ENCODE peak calls at places on chromosomes 11 and 22, in seven cellular contexts. J, Q, L, U, B, D and X are unnamed samples.

GRCh38 chr11:119889111-119889510 is 160.1 kb upstream of the NECTIN1 start:
- DNase-seq in D (no peak), Q (no peak), L (no peak), J (no peak), U (no peak), B (no peak), X (no peak)

GRCh38 chr22:33735978-33736377 is 184.3 kb downstream of the LARGE1 start:
- DNase-seq in Q (no peak), D (no peak), J (no peak), L (no peak), U (no peak), B (no peak), X (no peak)

GRCh38 chr11:88357323-88358039 is 19.9 kb upstream of the CTSC start:
- DNase-seq in U (peak), J (no peak), B (no peak), Q (no peak), D (no peak), L (no peak), X (peak)

GRCh38 chr11:77184136-77184860 is 56.3 kb downstream of the MYO7A start:
- DNase-seq in Q (peak), J (no peak), L (no peak), D (no peak), B (no peak), U (no peak), X (no peak)

GRCh38 chr11:46513934-46514342 is 79.9 kb downstream of the AMBRA1 start:
- DNase-seq in L (peak), U (peak), B (peak), D (peak), J (peak), Q (peak), X (peak)

GRCh38 chr11:43933608-43934358 is 8.7 kb upstream of the C11orf96 start:
- DNase-seq in D (no peak), Q (no peak), J (no peak), U (peak), B (no peak), L (no peak), X (peak)

GRCh38 chr11:20353829-20354434 is 9.6 kb upstream of the HTATIP2 start:
- DNase-seq in D (no peak), U (peak), B (no peak), J (no peak), L (no peak), Q (no peak), X (peak)

GRCh38 chr11:46202696-46203391 is 74.6 kb upstream of the CREB3L1 start:
- DNase-seq in L (no peak), D (no peak), U (no peak), J (no peak), B (no peak), Q (no peak), X (no peak)

GRCh38 chr22:50502628-50503474 is 4.7 kb downstream of the LMF2 start:
- DNase-seq in J (no peak), D (no peak), L (no peak), U (no peak), Q (peak), B (no peak), X (no peak)

GRCh38 chr11:72850832-72851231 is 36.6 kb downstream of the ATG16L2 start:
- DNase-seq in D (no peak), L (no peak), Q (no peak), U (no peak), B (no peak), J (no peak), X (no peak)

GRCh38 chr11:124837491-124837856 is 27.8 kb upstream of the ROBO3 start:
- DNase-seq in Q (no peak), D (peak), B (no peak), U (peak), L (no peak), J (no peak), X (peak)

GRCh38 chr22:19719488-19720021 is 3.8 kb upstream of the GP1BB start:
- DNase-seq in Q (no peak), D (no peak), U (no peak), L (no peak), J (no peak), B (no peak), X (no peak)
- H3K4me3 ChIP-seq in Q (no peak), D (peak), U (no peak), L (peak), J (no peak), B (no peak), X (no peak)

DNA sequence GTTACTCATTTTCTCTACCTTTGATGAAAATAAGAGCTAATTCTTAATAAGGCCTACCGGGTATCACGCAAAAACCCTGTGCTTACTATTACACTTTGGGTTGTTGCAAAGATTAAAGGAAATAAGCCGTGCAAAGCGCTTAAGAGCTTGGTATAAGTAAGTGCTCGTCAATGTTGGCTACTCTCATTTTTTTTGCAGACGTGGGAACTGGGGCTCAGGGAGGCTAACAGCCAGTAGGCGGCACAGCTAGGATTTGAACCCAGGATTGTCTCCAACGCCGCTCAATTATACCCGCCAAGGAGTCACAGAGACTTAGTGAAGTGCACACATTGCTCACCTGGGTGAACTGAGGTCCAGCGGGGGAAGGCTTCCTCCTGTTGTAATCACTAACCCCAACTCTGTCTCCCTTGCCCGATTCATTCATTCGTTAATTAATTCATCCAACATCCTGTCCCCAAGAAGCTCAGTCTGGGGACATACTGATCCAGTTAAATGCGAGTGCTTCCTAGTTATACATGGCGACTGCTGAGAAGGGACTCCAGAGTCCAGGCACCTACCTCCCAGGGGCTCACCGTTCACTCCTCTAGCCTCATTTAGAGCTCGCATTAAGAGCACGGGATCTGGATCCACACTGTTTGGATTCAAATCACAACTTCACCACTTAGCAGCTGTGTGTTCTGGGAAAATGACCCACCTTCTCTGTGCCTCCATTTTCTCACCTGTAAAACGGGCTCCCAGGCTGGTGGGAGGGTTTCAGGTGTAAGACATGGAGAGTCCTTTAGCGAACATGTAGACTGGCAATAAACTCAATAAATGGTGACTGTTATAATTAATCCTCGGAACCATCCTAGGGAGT is 869 bp upstream of the MTFP1 start:
- DNase-seq in Q (peak), J (no peak), B (no peak), U (no peak), L (no peak), D (no peak), X (no peak)
- TF ChIP-seq CTCF in Q (no peak), J (no peak), B (no peak), U (no peak), L (no peak), D (no peak), X (peak)

DNA sequence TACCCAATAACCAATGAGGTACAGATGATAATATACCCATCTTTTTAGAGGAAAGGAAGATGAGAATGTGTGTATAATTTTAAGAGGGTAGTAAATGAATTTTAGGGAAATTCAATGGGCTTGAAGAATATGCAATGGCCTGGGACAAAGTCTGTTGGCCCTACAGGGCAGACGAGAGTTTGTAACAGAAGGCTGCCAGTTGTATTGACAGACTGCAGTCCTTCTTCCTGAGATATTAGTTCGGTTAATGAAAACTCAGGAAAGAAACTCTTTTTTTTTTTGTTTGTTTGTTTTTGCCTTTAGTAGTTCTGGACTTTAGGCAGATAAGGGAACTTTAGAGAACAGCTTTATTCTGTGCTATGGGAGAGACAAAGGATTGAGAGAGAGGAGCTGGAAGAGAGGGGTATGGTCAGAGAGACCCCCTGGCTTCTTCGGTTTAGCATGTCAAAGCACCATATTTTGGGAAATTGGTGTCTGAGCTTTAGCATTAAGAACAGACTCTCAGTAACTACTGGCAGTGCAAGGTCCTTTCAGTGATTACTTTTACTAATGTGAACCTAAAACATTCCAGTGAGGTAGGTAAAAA is 810 bp upstream of the NAALAD2 start:
- DNase-seq in Q (no peak), D (no peak), U (no peak), J (no peak), B (no peak), L (no peak), X (no peak)
- H3K4me3 ChIP-seq in Q (peak), D (no peak), U (no peak), J (no peak), B (no peak), L (no peak), X (no peak)

DNA sequence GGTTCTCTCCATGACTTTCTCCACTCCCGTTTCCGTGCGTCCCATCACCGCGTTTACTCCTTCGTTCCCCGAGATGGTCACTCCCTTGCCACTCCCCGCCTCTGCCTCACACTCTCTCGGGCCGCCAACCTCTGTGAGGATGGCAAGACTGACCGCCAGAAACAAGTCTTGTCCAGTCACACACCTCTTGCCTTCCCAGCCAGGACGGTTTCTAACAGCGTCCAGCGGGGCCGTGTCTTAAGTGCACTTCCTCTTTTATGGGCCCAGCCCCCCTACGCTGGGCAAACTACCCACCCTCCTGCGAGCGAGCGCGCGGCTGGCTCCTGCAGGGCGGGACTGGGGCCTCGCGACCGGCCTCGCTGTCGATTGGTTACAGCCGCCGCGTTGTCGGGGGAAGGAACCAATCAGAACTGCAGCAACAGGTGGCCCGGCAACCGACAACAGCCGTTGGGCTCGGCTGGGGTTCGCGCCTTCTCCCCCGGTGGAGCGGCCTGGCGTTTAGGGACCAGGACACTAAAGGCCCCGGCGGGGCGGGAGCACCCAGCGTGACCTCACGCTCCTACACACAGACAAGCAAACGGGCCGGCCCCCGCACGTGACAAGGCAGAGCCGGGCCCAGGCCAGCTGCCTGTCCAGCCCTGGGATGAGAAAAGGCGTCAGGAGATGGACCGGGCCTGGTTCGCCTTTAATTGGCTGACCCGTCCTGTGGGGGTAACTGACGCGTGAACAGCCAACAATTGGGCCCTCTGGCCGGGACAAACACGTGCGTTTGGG is 534 bp upstream of the UCP2 start:
- DNase-seq in D (peak), B (peak), U (peak), L (peak), J (peak), Q (peak), X (peak)
- TF ChIP-seq CTCF in D (no peak), B (no peak), U (no peak), L (no peak), J (no peak), Q (no peak), X (no peak)

GRCh38 chr11:4607111-4607510 is 920 bp downstream of the TRIM68 start:
- DNase-seq in U (peak), D (no peak), B (no peak), Q (no peak), J (no peak), L (no peak), X (peak)
- H3K4me3 ChIP-seq in U (peak), D (peak), B (peak), Q (peak), J (peak), L (peak), X (peak)

DNA sequence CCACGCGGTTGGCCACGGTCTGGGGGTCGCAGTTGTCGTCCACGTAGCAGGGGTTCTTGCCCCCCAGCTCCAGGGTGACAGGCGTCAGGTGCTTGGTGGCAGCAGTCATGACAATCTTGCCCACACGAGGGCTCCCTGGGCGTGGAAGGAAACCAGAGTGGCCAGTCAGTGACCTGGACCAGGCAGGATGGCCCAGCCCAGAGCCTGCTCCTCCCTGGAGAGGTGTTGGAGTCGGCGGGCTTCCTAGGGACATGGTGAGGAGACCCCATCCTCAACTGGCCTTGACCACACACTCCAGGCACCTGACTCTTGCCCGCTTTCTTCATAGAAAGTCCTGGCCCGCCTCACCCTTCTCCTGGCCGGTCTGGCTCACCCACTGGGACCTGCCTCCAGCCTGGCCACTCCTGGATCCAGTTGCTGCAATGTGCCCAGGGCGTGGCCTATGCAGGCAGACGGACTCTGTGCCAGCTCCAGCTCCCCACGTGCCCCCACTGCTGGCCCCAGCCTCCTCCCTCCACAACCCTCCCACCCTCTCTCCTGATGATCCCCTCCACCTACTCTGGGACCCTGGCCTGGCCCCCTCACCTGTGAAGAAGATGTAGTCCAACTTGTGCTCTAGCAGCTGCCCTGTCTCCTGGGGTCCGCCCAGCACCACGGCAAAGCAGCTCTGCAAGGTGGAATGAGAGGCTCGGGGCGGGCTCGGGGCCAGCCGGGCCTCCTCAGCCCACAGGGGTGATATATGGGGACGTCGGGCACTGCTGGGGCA is 8.7 kb downstream of the ALDH3B2 start:
- DNase-seq in Q (peak), U (no peak), B (no peak), L (no peak), D (no peak), J (no peak), X (no peak)
- TF ChIP-seq CTCF in Q (peak), U (no peak), B (no peak), L (no peak), D (no peak), J (no peak), X (no peak)

GRCh38 chr22:37675930-37676571 is 615 bp downstream of the LGALS1 start:
- DNase-seq in B (peak), U (no peak), J (no peak), L (no peak), Q (no peak), D (no peak), X (peak)
- H3K4me3 ChIP-seq in B (peak), U (peak), J (peak), L (peak), Q (peak), D (peak), X (peak)

GRCh38 chr11:103608566-103608965 is 427.9 kb upstream of the DDI1 start:
- DNase-seq in D (no peak), Q (no peak), B (no peak), J (no peak), L (no peak), U (peak), X (peak)

GRCh38 chr11:103609117-103610066 is 427.0 kb upstream of the DDI1 start:
- DNase-seq in J (no peak), B (no peak), U (peak), L (no peak), Q (no peak), D (peak), X (peak)

DNA sequence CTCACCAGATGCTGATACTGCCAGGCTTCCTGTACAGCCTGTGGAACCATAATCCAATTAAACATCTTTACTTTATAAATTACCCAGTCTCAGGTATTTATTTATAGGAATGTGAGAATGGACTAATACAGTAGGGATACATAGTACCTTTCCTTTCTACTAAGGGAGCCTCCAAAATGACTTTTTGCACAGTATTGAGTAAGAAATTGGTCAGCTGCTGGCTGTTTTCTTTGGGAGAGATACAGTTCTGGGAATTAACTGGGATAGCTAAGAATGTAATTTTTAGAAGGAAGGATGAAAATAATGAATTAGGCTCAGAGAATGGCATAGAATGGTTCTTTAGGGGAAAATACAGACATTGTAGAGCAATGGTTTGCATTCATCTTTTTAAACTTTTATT is 426.0 kb upstream of the DDI1 start:
- DNase-seq in Q (no peak), U (no peak), J (no peak), B (no peak), D (no peak), L (no peak), X (no peak)
- TF ChIP-seq CTCF in Q (no peak), U (no peak), J (no peak), B (no peak), D (no peak), L (no peak), X (no peak)

GRCh38 chr22:49097171-49097925 is 730.3 kb downstream of the BRD1 start:
- DNase-seq in B (no peak), Q (peak), L (no peak), J (no peak), U (no peak), D (no peak), X (no peak)
- H3K4me3 ChIP-seq in B (no peak), Q (no peak), L (no peak), J (no peak), U (no peak), D (no peak), X (no peak)